ENCODE peak calls at places on chromosomes 12 and 14, in four cellular contexts. K is right cardiac atrium, H is left ventricle myocardium inferior, U is OCI-LY7. P is an unnamed sample.

GRCh38 chr14:102949062-102949800 is 26.8 kb downstream of the AMN start:
- DNase-seq in U (peak), H (no peak), K (no peak), P (peak)

GRCh38 chr12:69000540-69001243 is 67.7 kb upstream of the CPM start:
- DNase-seq in H (no peak), U (no peak), K (no peak), P (no peak)

GRCh38 chr12:15842106-15842505 is 40.1 kb upstream of the STRAP start:
- DNase-seq in K (no peak), H (no peak), U (no peak), P (no peak)

GRCh38 chr12:7989827-7990491 is 42.6 kb upstream of the FOXJ2 start:
- DNase-seq in H (peak), U (no peak), K (no peak), P (no peak)

GRCh38 chr14:54566410-54567223 is at the start of gene SAMD4A:
- DNase-seq in K (peak), U (peak), H (peak), P (peak)

GRCh38 chr14:50403433-50403832 is 6.8 kb upstream of the CDKL1 start:
- DNase-seq in K (no peak), H (no peak), U (no peak), P (no peak)

GRCh38 chr14:20347747-20348146 is 4.3 kb downstream of the PARP2 start:
- DNase-seq in K (no peak), U (no peak), H (no peak), P (no peak)

GRCh38 chr14:64040044-64040443 is 187.2 kb downstream of the SYNE2 start:
- DNase-seq in H (no peak), U (no peak), K (no peak), P (no peak)

GRCh38 chr12:92032965-92033364 is 112.7 kb downstream of the BTG1 start:
- DNase-seq in U (no peak), K (no peak), H (no peak), P (no peak)

GRCh38 chr12:131865196-131865875 is 29.1 kb upstream of the ULK1 start:
- DNase-seq in H (no peak), U (no peak), K (no peak), P (no peak)

GRCh38 chr12:18250313-18250916 is 10.9 kb upstream of the PIK3C2G start:
- DNase-seq in U (peak), H (no peak), K (no peak), P (no peak)

GRCh38 chr12:27505771-27506170 is 18.2 kb upstream of the PPFIBP1 start:
- DNase-seq in H (no peak), K (no peak), U (no peak), P (no peak)

GRCh38 chr12:92144631-92145480 is 790 bp downstream of the BTG1 start:
- DNase-seq in H (peak), K (peak), U (peak), P (peak)

GRCh38 chr14:50233335-50234250 is 2.2 kb upstream of the SOS2 start:
- DNase-seq in K (no peak), U (no peak), H (no peak), P (no peak)

GRCh38 chr12:28184378-28184777 is 5.9 kb upstream of the CCDC91 start:
- DNase-seq in H (no peak), U (no peak), K (no peak), P (no peak)

GRCh38 chr14:51004801-51005526 is 60.7 kb upstream of the PYGL start:
- DNase-seq in U (no peak), K (no peak), H (no peak), P (no peak)

GRCh38 chr12:58871557-58871956 is 48.7 kb downstream of the LRIG3 start:
- DNase-seq in K (no peak), H (no peak), U (no peak), P (no peak)

GRCh38 chr12:58877243-58877743 is 43.0 kb downstream of the LRIG3 start:
- DNase-seq in K (no peak), U (no peak), H (no peak), P (peak)

GRCh38 chr12:58873496-58873895 is 46.8 kb downstream of the LRIG3 start:
- DNase-seq in K (no peak), H (no peak), U (no peak), P (no peak)
- H3K27ac ChIP-seq in K (no peak), H (no peak), U (no peak), P (no peak)

GRCh38 chr12:123983822-123984485 is 10.9 kb downstream of the ZNF664 start:
- DNase-seq in K (peak), U (peak), H (no peak), P (no peak)
- H3K27ac ChIP-seq in K (peak), U (no peak), H (peak), P (no peak)

DNA sequence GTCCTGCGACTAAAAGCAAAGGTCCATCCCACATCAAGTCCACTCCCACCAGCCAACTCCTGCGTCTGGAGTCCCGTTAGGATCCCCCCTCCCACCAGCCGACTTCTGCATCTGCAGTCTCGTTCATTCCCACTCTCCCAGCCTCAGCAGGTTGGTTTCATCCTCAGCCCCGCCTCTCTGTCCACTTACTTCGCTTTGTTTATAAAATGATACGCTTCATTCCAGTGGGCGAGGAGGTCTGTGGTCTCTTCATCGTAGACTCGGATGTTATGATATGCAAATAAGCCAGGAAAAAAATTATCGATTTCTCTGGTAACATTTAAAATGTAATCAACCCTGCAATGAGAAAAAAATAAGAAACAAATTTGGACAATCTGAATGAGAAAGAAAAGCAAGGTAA is 56.8 kb downstream of the SSH1 start:
- DNase-seq in K (no peak), H (no peak), U (no peak), P (no peak)
- H3K27ac ChIP-seq in K (peak), H (peak), U (peak), P (no peak)

GRCh38 chr12:46366771-46367170 is 5.8 kb downstream of the SLC38A2 start:
- DNase-seq in U (no peak), H (no peak), K (no peak), P (no peak)
- H3K27ac ChIP-seq in U (no peak), H (peak), K (no peak), P (peak)

GRCh38 chr12:40714636-40715035 is 22.4 kb downstream of the CNTN1 start:
- DNase-seq in U (no peak), K (no peak), H (no peak), P (no peak)

GRCh38 chr12:40716037-40716436 is 23.8 kb downstream of the CNTN1 start:
- DNase-seq in U (no peak), K (no peak), H (no peak), P (no peak)

GRCh38 chr12:40717576-40717975 is 25.3 kb downstream of the CNTN1 start:
- DNase-seq in K (no peak), H (no peak), U (no peak), P (no peak)

GRCh38 chr12:40723001-40723400 is 30.8 kb downstream of the CNTN1 start:
- DNase-seq in H (no peak), U (no peak), K (no peak), P (no peak)

GRCh38 chr12:40718878-40719372 is 26.7 kb downstream of the CNTN1 start:
- DNase-seq in H (no peak), U (no peak), K (no peak), P (no peak)
- H3K27ac ChIP-seq in H (no peak), U (no peak), K (no peak), P (no peak)

P was measured in RWPE2.